ENCODE peak calls at places on chromosome 17, in eight cellular contexts. One of them, this sample, is unnamed. For H3K4me1, the result is how much of the 10 kb centered on the place peaks cover.

GRCh38 chr17:4375039-4375748 is 8.7 kb upstream of the UBE2G1 start:
- DNase-seq in sigmoid colon: no peak
- DNase-seq in CD8-positive, alpha-beta T cell: peak
- DNase-seq in pancreas: no peak
- DNase-seq in A549: no peak
- DNase-seq in GM23338: no peak
- DNase-seq in neural progenitor cell: no peak
- DNase-seq in IMR-90: no peak
- DNase-seq in this sample: no peak

GRCh38 chr17:4715071-4715749 is 4.8 kb downstream of the ARRB2 start:
- DNase-seq in sigmoid colon: no peak
- DNase-seq in CD8-positive, alpha-beta T cell: peak
- DNase-seq in pancreas: no peak
- DNase-seq in A549: no peak
- DNase-seq in GM23338: no peak
- DNase-seq in neural progenitor cell: no peak
- DNase-seq in IMR-90: no peak
- DNase-seq in this sample: no peak

GRCh38 chr17:12409082-12409481 is 256.6 kb upstream of the MYOCD start:
- DNase-seq in sigmoid colon: no peak
- DNase-seq in CD8-positive, alpha-beta T cell: no peak
- DNase-seq in pancreas: no peak
- DNase-seq in A549: no peak
- DNase-seq in GM23338: no peak
- DNase-seq in neural progenitor cell: no peak
- DNase-seq in IMR-90: no peak
- DNase-seq in this sample: no peak

GRCh38 chr17:58318065-58318481 is 10.5 kb downstream of the TSPOAP1 start:
- DNase-seq in sigmoid colon: peak
- DNase-seq in CD8-positive, alpha-beta T cell: no peak
- DNase-seq in pancreas: peak
- DNase-seq in A549: no peak
- DNase-seq in GM23338: no peak
- DNase-seq in neural progenitor cell: no peak
- DNase-seq in IMR-90: no peak
- DNase-seq in this sample: no peak

GRCh38 chr17:43779145-43780125 is 658 bp upstream of the DUSP3 start:
- DNase-seq in sigmoid colon: peak
- DNase-seq in CD8-positive, alpha-beta T cell: no peak
- DNase-seq in pancreas: no peak
- DNase-seq in A549: peak
- DNase-seq in GM23338: peak
- DNase-seq in neural progenitor cell: peak
- DNase-seq in IMR-90: peak
- DNase-seq in this sample: no peak

GRCh38 chr17:19566176-19566575 is 32.5 kb downstream of the SLC47A1 start:
- DNase-seq in sigmoid colon: no peak
- DNase-seq in CD8-positive, alpha-beta T cell: no peak
- DNase-seq in pancreas: no peak
- DNase-seq in A549: no peak
- DNase-seq in GM23338: no peak
- DNase-seq in neural progenitor cell: no peak
- DNase-seq in IMR-90: no peak
- DNase-seq in this sample: no peak

GRCh38 chr17:45677770-45678169 is 106.3 kb upstream of the CRHR1 start:
- DNase-seq in sigmoid colon: no peak
- DNase-seq in CD8-positive, alpha-beta T cell: no peak
- DNase-seq in pancreas: no peak
- DNase-seq in A549: no peak
- DNase-seq in GM23338: no peak
- DNase-seq in neural progenitor cell: no peak
- DNase-seq in IMR-90: peak
- DNase-seq in this sample: no peak

GRCh38 chr17:58527306-58527705 is 12.9 kb upstream of the MTMR4 start:
- DNase-seq in sigmoid colon: no peak
- DNase-seq in CD8-positive, alpha-beta T cell: no peak
- DNase-seq in pancreas: no peak
- DNase-seq in A549: no peak
- DNase-seq in GM23338: peak
- DNase-seq in neural progenitor cell: no peak
- DNase-seq in IMR-90: no peak
- DNase-seq in this sample: no peak

GRCh38 chr17:40445769-40446468 is 2.7 kb downstream of the IGFBP4 start:
- DNase-seq in sigmoid colon: no peak
- DNase-seq in CD8-positive, alpha-beta T cell: no peak
- DNase-seq in pancreas: no peak
- DNase-seq in A549: peak
- DNase-seq in GM23338: peak
- DNase-seq in neural progenitor cell: no peak
- DNase-seq in IMR-90: peak
- DNase-seq in this sample: peak
- TF ChIP-seq CTCF in sigmoid colon: no peak
- TF ChIP-seq CTCF in CD8-positive, alpha-beta T cell: no peak
- TF ChIP-seq CTCF in pancreas: no peak
- TF ChIP-seq CTCF in A549: no peak
- TF ChIP-seq CTCF in GM23338: no peak
- TF ChIP-seq CTCF in neural progenitor cell: no peak
- TF ChIP-seq CTCF in IMR-90: peak
- TF ChIP-seq CTCF in this sample: no peak

DNA sequence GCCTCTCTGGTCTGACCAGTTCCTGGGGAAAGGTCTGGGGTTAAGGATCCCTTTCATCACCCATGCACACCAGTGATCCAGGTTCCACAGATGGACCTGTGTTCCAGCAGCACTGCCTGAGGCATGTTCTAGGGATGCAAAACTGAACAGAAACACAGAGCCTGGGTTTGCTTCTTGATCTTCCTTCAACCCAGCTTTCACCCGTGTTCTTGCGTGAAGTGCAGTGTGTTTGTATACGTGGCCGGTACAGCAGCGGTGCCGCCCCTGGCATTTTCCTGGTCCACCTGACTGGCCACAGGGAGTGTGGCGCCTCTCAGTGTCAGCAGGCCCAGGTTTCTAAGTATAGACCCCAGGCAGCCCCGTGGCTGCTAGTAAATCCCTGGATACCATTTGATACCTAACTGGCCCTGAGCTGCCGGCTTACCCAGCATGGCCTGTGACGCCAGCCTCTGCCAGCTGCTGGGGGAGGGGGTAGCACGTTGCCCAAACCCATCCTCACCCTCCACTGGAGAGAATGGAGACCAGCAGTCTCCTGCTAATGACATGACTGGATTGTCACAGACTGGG is 59.3 kb upstream of the LGALS9 start:
- DNase-seq in sigmoid colon: no peak
- DNase-seq in CD8-positive, alpha-beta T cell: no peak
- DNase-seq in pancreas: no peak
- DNase-seq in A549: no peak
- DNase-seq in GM23338: no peak
- DNase-seq in neural progenitor cell: no peak
- DNase-seq in IMR-90: no peak
- DNase-seq in this sample: peak
- H3K4me1 ChIP-seq in sigmoid colon: under half
- H3K4me1 ChIP-seq in CD8-positive, alpha-beta T cell: under half
- H3K4me1 ChIP-seq in pancreas: half or more
- H3K4me1 ChIP-seq in A549: half or more
- H3K4me1 ChIP-seq in GM23338: under half
- H3K4me1 ChIP-seq in neural progenitor cell: under half
- H3K4me1 ChIP-seq in IMR-90: half or more
- H3K4me1 ChIP-seq in this sample: half or more

GRCh38 chr17:73309727-73310555 is 1.9 kb downstream of the CDC42EP4 start:
- DNase-seq in sigmoid colon: no peak
- DNase-seq in CD8-positive, alpha-beta T cell: no peak
- DNase-seq in pancreas: peak
- DNase-seq in A549: no peak
- DNase-seq in GM23338: peak
- DNase-seq in neural progenitor cell: peak
- DNase-seq in IMR-90: no peak
- DNase-seq in this sample: no peak
- H3K27ac ChIP-seq in sigmoid colon: peak
- H3K27ac ChIP-seq in CD8-positive, alpha-beta T cell: no peak
- H3K27ac ChIP-seq in pancreas: peak
- H3K27ac ChIP-seq in A549: peak
- H3K27ac ChIP-seq in GM23338: peak
- H3K27ac ChIP-seq in neural progenitor cell: peak
- H3K27ac ChIP-seq in IMR-90: peak
- H3K27ac ChIP-seq in this sample: peak

GRCh38 chr17:73307130-73307529 is 4.7 kb downstream of the CDC42EP4 start:
- DNase-seq in sigmoid colon: peak
- DNase-seq in CD8-positive, alpha-beta T cell: no peak
- DNase-seq in pancreas: peak
- DNase-seq in A549: no peak
- DNase-seq in GM23338: no peak
- DNase-seq in neural progenitor cell: no peak
- DNase-seq in IMR-90: no peak
- DNase-seq in this sample: no peak

GRCh38 chr17:73304438-73304837 is 7.4 kb downstream of the CDC42EP4 start:
- DNase-seq in sigmoid colon: no peak
- DNase-seq in CD8-positive, alpha-beta T cell: no peak
- DNase-seq in pancreas: no peak
- DNase-seq in A549: no peak
- DNase-seq in GM23338: no peak
- DNase-seq in neural progenitor cell: no peak
- DNase-seq in IMR-90: no peak
- DNase-seq in this sample: no peak

GRCh38 chr17:73302189-73302588 is 9.6 kb downstream of the CDC42EP4 start:
- DNase-seq in sigmoid colon: no peak
- DNase-seq in CD8-positive, alpha-beta T cell: no peak
- DNase-seq in pancreas: no peak
- DNase-seq in A549: no peak
- DNase-seq in GM23338: no peak
- DNase-seq in neural progenitor cell: no peak
- DNase-seq in IMR-90: no peak
- DNase-seq in this sample: peak

GRCh38 chr17:73305845-73306836 is 5.7 kb downstream of the CDC42EP4 start:
- DNase-seq in sigmoid colon: no peak
- DNase-seq in CD8-positive, alpha-beta T cell: no peak
- DNase-seq in pancreas: no peak
- DNase-seq in A549: no peak
- DNase-seq in GM23338: no peak
- DNase-seq in neural progenitor cell: no peak
- DNase-seq in IMR-90: no peak
- DNase-seq in this sample: no peak

DNA sequence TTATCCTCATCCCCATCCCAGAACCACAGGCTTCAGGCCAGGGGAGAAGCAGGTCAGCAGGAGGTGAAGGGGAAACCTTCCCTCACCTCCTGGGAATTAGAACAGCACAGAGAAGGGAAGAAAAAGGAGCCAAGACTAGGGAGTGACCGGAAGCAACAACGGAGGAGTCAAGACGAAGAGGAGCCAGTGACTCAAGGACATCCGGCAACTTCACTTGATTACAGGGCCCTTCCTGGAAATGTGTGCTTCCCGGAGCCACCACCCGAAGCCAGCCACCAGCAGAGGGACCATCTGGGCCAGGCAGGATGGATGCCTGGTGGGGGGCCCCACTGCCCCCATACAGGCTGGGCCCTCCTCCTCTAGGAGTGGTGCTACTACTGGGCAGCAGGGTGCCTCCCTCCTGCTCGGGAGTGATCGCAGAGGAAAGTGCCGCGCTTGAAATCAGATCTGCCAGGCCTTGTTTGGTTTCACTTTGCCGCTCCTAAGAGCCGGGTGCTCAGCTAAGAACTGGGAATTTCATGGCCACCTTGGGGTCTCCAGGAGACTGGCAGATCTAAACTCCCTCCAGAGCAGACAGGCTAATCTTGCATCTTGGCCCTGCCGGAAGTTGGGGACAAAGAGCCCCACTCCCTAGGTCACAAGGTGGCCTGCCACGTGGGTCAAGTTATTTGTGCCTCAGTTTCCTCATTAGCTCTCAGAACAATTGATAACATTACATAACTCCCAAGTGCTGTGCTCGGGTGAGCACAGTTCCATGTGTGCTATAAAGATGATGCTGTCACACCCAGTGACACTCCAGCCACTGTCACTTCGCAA is 6.6 kb downstream of the CDC42EP4 start:
- DNase-seq in sigmoid colon: peak
- DNase-seq in CD8-positive, alpha-beta T cell: no peak
- DNase-seq in pancreas: no peak
- DNase-seq in A549: peak
- DNase-seq in GM23338: peak
- DNase-seq in neural progenitor cell: peak
- DNase-seq in IMR-90: peak
- DNase-seq in this sample: peak
- TF ChIP-seq CTCF in sigmoid colon: no peak
- TF ChIP-seq CTCF in CD8-positive, alpha-beta T cell: no peak
- TF ChIP-seq CTCF in pancreas: no peak
- TF ChIP-seq CTCF in A549: peak
- TF ChIP-seq CTCF in GM23338: peak
- TF ChIP-seq CTCF in neural progenitor cell: peak
- TF ChIP-seq CTCF in IMR-90: peak
- TF ChIP-seq CTCF in this sample: peak

DNA sequence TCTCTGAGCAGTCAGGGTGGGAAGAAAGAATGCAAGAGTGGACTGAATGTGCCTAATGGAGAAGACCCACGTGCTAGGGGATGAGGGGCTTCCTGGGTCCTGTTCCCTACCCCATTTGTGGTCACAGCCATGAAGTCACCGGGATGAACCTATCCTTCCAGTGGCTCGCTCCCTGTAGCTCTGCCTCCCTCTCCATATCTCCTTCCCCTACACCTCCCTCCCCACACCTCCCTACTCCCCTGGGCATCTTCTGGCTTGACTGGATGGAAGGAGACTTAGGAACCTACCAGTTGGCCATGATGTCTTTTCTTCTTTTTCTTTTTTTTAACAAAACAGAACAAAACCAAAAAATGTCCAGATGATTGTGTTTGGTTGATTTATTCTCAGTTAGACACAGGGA is 14.1 kb downstream of the IGFBP4 start:
- DNase-seq in sigmoid colon: peak
- DNase-seq in CD8-positive, alpha-beta T cell: no peak
- DNase-seq in pancreas: no peak
- DNase-seq in A549: no peak
- DNase-seq in GM23338: no peak
- DNase-seq in neural progenitor cell: no peak
- DNase-seq in IMR-90: no peak
- DNase-seq in this sample: no peak
- H3K4me1 ChIP-seq in sigmoid colon: half or more
- H3K4me1 ChIP-seq in CD8-positive, alpha-beta T cell: under half
- H3K4me1 ChIP-seq in pancreas: under half
- H3K4me1 ChIP-seq in A549: half or more
- H3K4me1 ChIP-seq in GM23338: under half
- H3K4me1 ChIP-seq in neural progenitor cell: under half
- H3K4me1 ChIP-seq in IMR-90: under half
- H3K4me1 ChIP-seq in this sample: under half

GRCh38 chr17:29113334-29113733 is 66.9 kb downstream of the MYO18A start:
- DNase-seq in sigmoid colon: no peak
- DNase-seq in CD8-positive, alpha-beta T cell: no peak
- DNase-seq in pancreas: peak
- DNase-seq in A549: no peak
- DNase-seq in GM23338: peak
- DNase-seq in neural progenitor cell: peak
- DNase-seq in IMR-90: no peak
- DNase-seq in this sample: no peak
- H3K27ac ChIP-seq in sigmoid colon: no peak
- H3K27ac ChIP-seq in CD8-positive, alpha-beta T cell: no peak
- H3K27ac ChIP-seq in pancreas: peak
- H3K27ac ChIP-seq in A549: no peak
- H3K27ac ChIP-seq in GM23338: no peak
- H3K27ac ChIP-seq in neural progenitor cell: no peak
- H3K27ac ChIP-seq in IMR-90: no peak
- H3K27ac ChIP-seq in this sample: peak

This sample was measured in cardiac muscle cell.